ENCODE peak calls at places on chromosome X, in four cellular contexts. U, Q, K and R are unnamed samples.

GRCh38 chrX:130682990-130683389 is 220.0 kb downstream of the ENOX2 start:
- DNase-seq in U (peak), Q (no peak), K (no peak), R (no peak)

GRCh38 chrX:25017667-25018247 is 2.0 kb upstream of the ARX start:
- DNase-seq in U (no peak), Q (no peak), K (no peak), R (peak)

GRCh38 chrX:52821079-52821760 is 10.1 kb downstream of the XAGE5 start:
- DNase-seq in U (no peak), Q (no peak), K (no peak), R (no peak)

GRCh38 chrX:38206036-38206435 is 14.6 kb downstream of the SRPX start:
- DNase-seq in U (peak), Q (no peak), K (no peak), R (no peak)

GRCh38 chrX:96729053-96729452 is 44.4 kb downstream of the DIAPH2 start:
- DNase-seq in U (no peak), Q (no peak), K (no peak), R (no peak)

GRCh38 chrX:120450163-120450562 is 18.9 kb downstream of the LAMP2 start:
- DNase-seq in U (no peak), Q (peak), K (no peak), R (no peak)

GRCh38 chrX:45771560-45772340 is 571.1 kb upstream of the DIPK2B start:
- DNase-seq in U (peak), Q (no peak), K (no peak), R (no peak)

GRCh38 chrX:122703762-122704161 is 480.3 kb upstream of the GRIA3 start:
- DNase-seq in U (peak), Q (no peak), K (no peak), R (no peak)

GRCh38 chrX:134780908-134781307 is 122.6 kb upstream of the PLAC1 start:
- DNase-seq in U (no peak), Q (no peak), K (no peak), R (no peak)

GRCh38 chrX:19886888-19887531 is 390 bp downstream of the SH3KBP1 start:
- DNase-seq in U (peak), Q (peak), K (no peak), R (no peak)

GRCh38 chrX:136899206-136899605 is 18.7 kb upstream of the RBMX start:
- DNase-seq in U (no peak), Q (no peak), K (no peak), R (no peak)

GRCh38 chrX:155056877-155057792 is 13.8 kb downstream of the CMC4 start:
- DNase-seq in U (peak), Q (peak), K (peak), R (peak)

GRCh38 chrX:13219990-13220764 is 99.7 kb downstream of the ATXN3L start:
- DNase-seq in U (no peak), Q (no peak), K (no peak), R (no peak)

GRCh38 chrX:30888526-30889146 is 418 bp downstream of the TAB3 start:
- DNase-seq in U (peak), Q (peak), K (no peak), R (peak)

GRCh38 chrX:2432298-2432863 is 68.4 kb downstream of the DHRSX start:
- DNase-seq in U (no peak), Q (no peak), K (no peak), R (no peak)

GRCh38 chrX:274904-275475 is 6.2 kb upstream of the PLCXD1 start:
- DNase-seq in U (no peak), Q (peak), K (no peak), R (peak)

GRCh38 chrX:67426946-67427345 is 116.9 kb upstream of the AR start:
- DNase-seq in U (no peak), Q (no peak), K (no peak), R (no peak)

GRCh38 chrX:134935286-134935685 is 55.5 kb upstream of the SMIM10 start:
- DNase-seq in U (no peak), Q (no peak), K (no peak), R (no peak)

GRCh38 chrX:101415180-101416130 is 7.4 kb downstream of the HNRNPH2 start:
- DNase-seq in U (peak), Q (peak), K (no peak), R (peak)

GRCh38 chrX:12958461-12958860 is 16.4 kb upstream of the TMSB4X start:
- DNase-seq in U (no peak), Q (no peak), K (no peak), R (no peak)

GRCh38 chrX:111098874-111099273 is 2.9 kb downstream of the PAK3 start:
- DNase-seq in U (no peak), Q (peak), K (no peak), R (peak)